ENCODE peak calls at places on chromosomes 11 and 22, in six cellular contexts. O is PC-9, G is astrocyte of the spinal cord, E is HS-5, W is amygdala, X is epithelial cell of proximal tubule. Y is an unnamed sample.

GRCh38 chr22:37519268-37520195 is at the start of gene CARD10:
- DNase-seq in O (no peak), G (no peak), E (no peak), W (no peak), X (no peak), Y (no peak)

GRCh38 chr11:69947772-69948255 is 128.6 kb upstream of the FGF3 start:
- DNase-seq in O (peak; percentile 40), G (no peak), E (no peak), W (no peak), X (no peak), Y (no peak)

GRCh38 chr11:95289378-95289777 is 58.4 kb upstream of the SESN3 start:
- DNase-seq in O (no peak), G (peak; percentile 20), E (no peak), W (no peak), X (no peak), Y (no peak)

GRCh38 chr22:26617251-26618199 is at the start of gene CRYBB1:
- DNase-seq in O (no peak), G (no peak), E (no peak), W (no peak), X (no peak), Y (no peak)

GRCh38 chr11:44421090-44421675 is 111.2 kb upstream of the ALX4 start:
- DNase-seq in O (no peak), G (no peak), E (no peak), W (no peak), X (no peak), Y (no peak)

GRCh38 chr11:58318532-58318931 is 40.3 kb downstream of the OR5B17 start:
- DNase-seq in O (no peak), G (no peak), E (no peak), W (no peak), X (no peak), Y (no peak)

GRCh38 chr11:47325271-47326041 is 27.0 kb downstream of the MYBPC3 start:
- DNase-seq in O (no peak), G (no peak), E (no peak), W (no peak), X (no peak), Y (no peak)

GRCh38 chr22:29798318-29798717 is 31.1 kb downstream of the UQCR10 start:
- DNase-seq in O (no peak), G (no peak), E (no peak), W (no peak), X (no peak), Y (no peak)

GRCh38 chr11:93123351-93123898 is 74.4 kb downstream of the SLC36A4 start:
- DNase-seq in O (no peak), G (peak; percentile 34), E (no peak), W (no peak), X (no peak), Y (no peak)

GRCh38 chr11:111324277-111324720 is 26.0 kb downstream of the POU2AF3 start:
- DNase-seq in O (no peak), G (peak; percentile 70), E (no peak), W (no peak), X (no peak), Y (no peak)

Y was measured in T follicular helper cell.